ENCODE peak calls at places on chromosome 12, in seven cellular contexts. E is iPS DF 6.9; J is stimulated activated CD4-positive, alpha-beta T cell treated with anti-CD3 and anti-CD28 coated beads, Interleukin-4, amount 100 ng/mL, for 4 hours; Z is prostate gland; W is DMS153; X is activated CD4-positive, alpha-beta T cell treated with anti-CD3 and anti-CD28 coated beads, Interleukin-2, amount 50 U/mL, for 1 hour; V is CD8-positive, alpha-beta T cell. L is an unnamed sample.

GRCh38 chr12:68374315-68374982 is 42.3 kb upstream of the MDM1 start:
- DNase-seq in E (no peak), J (peak), Z (no peak), W (peak), X (peak), V (peak), L (no peak)

GRCh38 chr12:13258212-13258611 is 61.7 kb downstream of the EMP1 start:
- DNase-seq in E (no peak), J (no peak), Z (no peak), W (no peak), X (no peak), V (no peak), L (no peak)

GRCh38 chr12:2410490-2410889 is 357.7 kb downstream of the CACNA1C start:
- DNase-seq in E (no peak), J (no peak), Z (no peak), W (no peak), X (no peak), V (no peak), L (no peak)

GRCh38 chr12:76820888-76821482 is 57.1 kb downstream of the ZDHHC17 start:
- DNase-seq in E (peak), J (no peak), Z (peak), W (no peak), X (no peak), V (no peak), L (peak)

GRCh38 chr12:118480235-118480634 is 103.9 kb downstream of the SUDS3 start:
- DNase-seq in E (no peak), J (no peak), Z (no peak), W (no peak), X (no peak), V (no peak), L (no peak)

GRCh38 chr12:17369556-17369955 is 720.4 kb downstream of the RERGL start:
- DNase-seq in E (no peak), J (no peak), Z (no peak), W (no peak), X (no peak), V (no peak), L (no peak)

GRCh38 chr12:12265571-12266388 is 1.1 kb downstream of the LRP6 start:
- DNase-seq in E (no peak), J (no peak), Z (peak), W (no peak), X (no peak), V (no peak), L (no peak)

GRCh38 chr12:66879392-66879791 is 200.5 kb upstream of the GRIP1 start:
- DNase-seq in E (no peak), J (no peak), Z (no peak), W (peak), X (no peak), V (no peak), L (no peak)

GRCh38 chr12:14950421-14950820 is 11.0 kb downstream of the ARHGDIB start:
- DNase-seq in E (no peak), J (no peak), Z (no peak), W (no peak), X (no peak), V (no peak), L (no peak)

GRCh38 chr12:62751844-62752155 is 183.2 kb downstream of the PPM1H start:
- DNase-seq in E (no peak), J (no peak), Z (no peak), W (no peak), X (no peak), V (no peak), L (no peak)

GRCh38 chr12:77047341-77048202 is 17.8 kb downstream of the E2F7 start:
- DNase-seq in E (no peak), J (no peak), Z (no peak), W (no peak), X (no peak), V (no peak), L (no peak)

GRCh38 chr12:3247596-3248270 is 170.6 kb downstream of the TSPAN9 start:
- DNase-seq in E (no peak), J (no peak), Z (no peak), W (no peak), X (no peak), V (no peak), L (no peak)

GRCh38 chr12:132385923-132386751 is 56.7 kb upstream of the GALNT9 start:
- DNase-seq in E (no peak), J (no peak), Z (no peak), W (no peak), X (no peak), V (no peak), L (no peak)

GRCh38 chr12:19382111-19382526 is 57.2 kb upstream of the AEBP2 start:
- DNase-seq in E (no peak), J (peak), Z (no peak), W (no peak), X (peak), V (no peak), L (no peak)

L was measured in mucosa of gallbladder.